ENCODE peak calls at places on chromosomes 2 and 18, in four cellular contexts. O is gastrocnemius medialis, P is NCI-H1930, H is anterior cingulate cortex. U is an unnamed sample.

GRCh38 chr2:143171817-143172216 is 42.6 kb downstream of the ARHGAP15 start:
- DNase-seq in O (no peak), P (no peak), H (no peak), U (no peak)

GRCh38 chr2:8453904-8454302 is 228.0 kb upstream of the ID2 start:
- DNase-seq in H (no peak), P (no peak), O (no peak), U (no peak)

GRCh38 chr2:54073796-54074195 is 41.6 kb upstream of the ACYP2 start:
- DNase-seq in O (no peak), H (no peak), P (no peak), U (no peak)

GRCh38 chr2:130385709-130386108 is 29.9 kb downstream of the PTPN18 start:
- DNase-seq in O (no peak), H (no peak), P (no peak), U (no peak)

GRCh38 chr18:75319905-75320304 is 107.6 kb downstream of the SMIM21 start:
- DNase-seq in P (no peak), O (no peak), H (no peak), U (no peak)

GRCh38 chr2:134201559-134201958 is 52.3 kb upstream of the MGAT5 start:
- DNase-seq in P (no peak), O (no peak), H (no peak), U (no peak)

GRCh38 chr2:43083710-43084698 is 142.4 kb downstream of the ZFP36L2 start:
- DNase-seq in P (no peak), O (peak), H (peak), U (no peak)

GRCh38 chr2:101998556-101999121 is 6.9 kb downstream of the IL1R2 start:
- DNase-seq in H (no peak), P (no peak), O (no peak), U (no peak)

GRCh38 chr2:73982140-73982617 is 2.5 kb upstream of the TET3 start:
- DNase-seq in H (no peak), P (no peak), O (peak), U (peak)

GRCh38 chr2:60335533-60336237 is 217.8 kb downstream of the BCL11A start:
- DNase-seq in H (no peak), O (no peak), P (no peak), U (no peak)

GRCh38 chr2:152042636-152043615 is 55.9 kb downstream of the CACNB4 start:
- DNase-seq in H (no peak), O (no peak), P (no peak), U (no peak)

GRCh38 chr2:70087703-70088507 is 628 bp downstream of the PCBP1 start:
- DNase-seq in H (peak), P (peak), O (peak), U (peak)

GRCh38 chr2:238439093-238439849 is 12.5 kb downstream of the ASB1 start:
- DNase-seq in H (no peak), O (peak), P (no peak), U (no peak)

GRCh38 chr2:111946294-111947114 is 48.1 kb downstream of the MERTK start:
- DNase-seq in P (no peak), O (peak), H (no peak), U (no peak)

GRCh38 chr2:168515502-168515901 is 59.4 kb downstream of the CERS6 start:
- DNase-seq in O (no peak), P (no peak), H (no peak), U (no peak)

GRCh38 chr2:185466915-185467314 is 271.7 kb upstream of the FSIP2 start:
- DNase-seq in O (no peak), H (no peak), P (no peak), U (no peak)

GRCh38 chr2:647691-648231 is 29.4 kb downstream of the TMEM18 start:
- DNase-seq in P (no peak), H (no peak), O (no peak), U (no peak)

GRCh38 chr2:201465524-201465971 is 14.0 kb downstream of the STRADB start:
- DNase-seq in O (no peak), H (peak), P (no peak), U (no peak)

GRCh38 chr2:949894-950626 is 589 bp upstream of the SNTG2 start:
- DNase-seq in H (no peak), O (no peak), P (no peak), U (peak)

GRCh38 chr2:207008105-207008990 is 69.0 kb downstream of the CPO start:
- DNase-seq in O (no peak), P (no peak), H (no peak), U (no peak)

GRCh38 chr2:46942143-46942526 is 26.5 kb upstream of the MCFD2 start:
- DNase-seq in P (no peak), O (peak), H (no peak), U (no peak)

GRCh38 chr2:45781464-45781811 is 130.0 kb downstream of the PRKCE start:
- DNase-seq in O (no peak), P (no peak), H (no peak), U (no peak)

GRCh38 chr18:3368193-3368592 is 81.8 kb upstream of the TGIF1 start:
- DNase-seq in O (no peak), P (no peak), H (no peak), U (no peak)

GRCh38 chr2:188607501-188607900 is 315.8 kb downstream of the GULP1 start:
- DNase-seq in H (no peak), O (no peak), P (no peak), U (no peak)

GRCh38 chr2:84424152-84424551 is 34.9 kb downstream of the SUCLG1 start:
- DNase-seq in P (no peak), O (no peak), H (no peak), U (no peak)

GRCh38 chr18:1914489-1914888 is 656.8 kb downstream of the METTL4 start:
- DNase-seq in P (no peak), H (no peak), O (no peak), U (peak)

GRCh38 chr2:10214179-10214578 is 88.5 kb upstream of the HPCAL1 start:
- DNase-seq in O (no peak), H (no peak), P (no peak), U (no peak)

GRCh38 chr18:904135-905090 is at the start of gene ADCYAP1:
- DNase-seq in P (no peak), H (no peak), O (no peak), U (peak)

GRCh38 chr2:130963849-130964793 is 127.4 kb downstream of the ARHGEF4 start:
- DNase-seq in P (peak), H (peak), O (no peak), U (no peak)

GRCh38 chr2:110875384-110875725 is 143.0 kb downstream of the ACOXL start:
- DNase-seq in H (no peak), O (no peak), P (no peak), U (no peak)

GRCh38 chr2:41972819-41973218 is 75.0 kb upstream of the PKDCC start:
- DNase-seq in P (no peak), H (no peak), O (no peak), U (no peak)

GRCh38 chr2:110858135-110858737 is 125.9 kb downstream of the ACOXL start:
- DNase-seq in H (peak), O (no peak), P (no peak), U (peak)

GRCh38 chr2:239326831-239327535 is 73.8 kb downstream of the HDAC4 start:
- DNase-seq in H (no peak), O (peak), P (no peak), U (peak)

GRCh38 chr2:167355796-167356195 is 467.5 kb downstream of the XIRP2 start:
- DNase-seq in P (no peak), O (no peak), H (no peak), U (peak)

GRCh38 chr2:224596289-224596688 is 11.1 kb upstream of the CUL3 start:
- DNase-seq in O (no peak), H (no peak), P (no peak), U (no peak)